ENCODE peak calls at places on chromosomes 4 and X, in seven cellular contexts. R, N, V, P, A, O and C are unnamed samples.

GRCh38 chr4:40586729-40587128 is 42.9 kb downstream of the RBM47 start:
- DNase-seq in V (no peak), A (no peak), P (no peak), O (no peak), R (no peak), N (no peak), C (no peak)

GRCh38 chr4:167544391-167544790 is 310.1 kb upstream of the SPOCK3 start:
- DNase-seq in N (no peak), P (no peak), A (no peak), R (no peak), O (no peak), V (no peak), C (no peak)

GRCh38 chrX:129961180-129962083 is 21.0 kb upstream of the BCORL1 start:
- DNase-seq in P (peak), N (no peak), R (peak), A (peak), V (peak), O (no peak), C (no peak)

GRCh38 chr4:153061971-153062370 is 125.8 kb downstream of the FHDC1 start:
- DNase-seq in N (no peak), A (no peak), O (no peak), R (no peak), V (no peak), P (no peak), C (no peak)

GRCh38 chr4:75142850-75143249 is 209.9 kb downstream of the PARM1 start:
- DNase-seq in V (no peak), O (no peak), N (no peak), R (no peak), P (no peak), A (no peak), C (no peak)

GRCh38 chr4:166172619-166173018 is 299.6 kb downstream of the TLL1 start:
- DNase-seq in V (no peak), A (no peak), P (no peak), N (no peak), R (no peak), O (no peak), C (no peak)

GRCh38 chr4:149344436-149344835 is 471.2 kb downstream of the IQCM start:
- DNase-seq in O (no peak), R (no peak), A (no peak), N (no peak), P (no peak), V (no peak), C (no peak)

GRCh38 chr4:118351851-118352827 is 664 bp downstream of the PRSS12 start:
- DNase-seq in V (peak), N (peak), O (no peak), A (peak), R (no peak), P (no peak), C (peak)

GRCh38 chrX:153830632-153831434 is 489 bp upstream of the PDZD4 start:
- DNase-seq in R (no peak), N (peak), O (no peak), P (no peak), V (no peak), A (no peak), C (no peak)

GRCh38 chrX:136170109-136170800 is 22.9 kb downstream of the FHL1 start:
- DNase-seq in A (no peak), N (no peak), O (no peak), R (no peak), V (no peak), P (no peak), C (no peak)

GRCh38 chrX:129522184-129523059 is 868 bp downstream of the SMARCA1 start:
- DNase-seq in A (peak), P (no peak), O (no peak), V (peak), N (peak), R (peak), C (peak)

GRCh38 chrX:35289952-35290351 is 347.4 kb downstream of the FAM47B start:
- DNase-seq in V (no peak), N (no peak), A (no peak), P (no peak), R (no peak), O (no peak), C (no peak)

GRCh38 chrX:2589186-2590020 is 88.6 kb upstream of the DHRSX start:
- DNase-seq in O (no peak), N (no peak), R (no peak), V (no peak), P (no peak), A (no peak), C (no peak)

GRCh38 chrX:84865113-84865512 is 138.6 kb upstream of the APOOL start:
- DNase-seq in O (no peak), A (no peak), P (no peak), N (no peak), R (no peak), V (no peak), C (peak)

GRCh38 chrX:72101597-72102037 is 30.1 kb downstream of the RTL5 start:
- DNase-seq in R (no peak), A (no peak), P (no peak), V (no peak), O (no peak), N (no peak), C (no peak)

GRCh38 chrX:148069759-148070503 is 88.8 kb downstream of the FMR1NB start:
- DNase-seq in V (no peak), N (no peak), A (no peak), O (no peak), R (no peak), P (peak), C (no peak)

GRCh38 chr4:153582954-153583456 is 101.1 kb upstream of the TLR2 start:
- DNase-seq in N (no peak), O (no peak), R (no peak), V (no peak), A (no peak), P (no peak), C (no peak)

GRCh38 chr4:47068986-47069385 is 37.6 kb downstream of the GABRB1 start:
- DNase-seq in A (no peak), V (no peak), R (no peak), N (no peak), P (no peak), O (no peak), C (no peak)

GRCh38 chrX:154096140-154097002 is 1.1 kb downstream of the MECP2 start:
- DNase-seq in A (peak), P (no peak), R (peak), V (no peak), N (no peak), O (no peak), C (no peak)

GRCh38 chr4:105966046-105966445 is 70.8 kb downstream of the NPNT start:
- DNase-seq in N (no peak), R (no peak), O (no peak), V (no peak), P (no peak), A (no peak), C (no peak)

GRCh38 chr4:101348367-101348827 is 1.1 kb upstream of the PPP3CA start:
- DNase-seq in V (no peak), O (no peak), A (no peak), P (no peak), R (no peak), N (no peak), C (no peak)

GRCh38 chr4:71692963-71693362 is 90.9 kb downstream of the GC start:
- DNase-seq in P (no peak), A (no peak), N (no peak), R (no peak), V (no peak), O (no peak), C (no peak)
- TF ChIP-seq JUND in P (no peak), A (no peak), N (no peak), R (no peak), V (no peak), O (no peak), C (no peak)

GRCh38 chr4:178712486-178712885 is 1270.2 kb upstream of the AGA start:
- DNase-seq in A (no peak), R (no peak), P (no peak), O (no peak), V (no peak), N (no peak), C (no peak)
- TF ChIP-seq JUND in A (no peak), R (no peak), P (no peak), O (no peak), V (no peak), N (no peak), C (no peak)

GRCh38 chr4:79551555-79551954 is 143.5 kb upstream of the GK2 start:
- DNase-seq in R (no peak), A (no peak), V (no peak), N (no peak), P (no peak), O (no peak), C (no peak)
- TF ChIP-seq JUND in R (no peak), A (no peak), V (no peak), N (no peak), P (no peak), O (no peak), C (no peak)

GRCh38 chrX:24927372-24927771 is 88.4 kb downstream of the ARX start:
- DNase-seq in A (no peak), O (no peak), R (no peak), V (no peak), P (no peak), N (no peak), C (no peak)

GRCh38 chrX:24928114-24928513 is 87.7 kb downstream of the ARX start:
- DNase-seq in R (no peak), V (no peak), P (no peak), A (no peak), N (no peak), O (no peak), C (no peak)

GRCh38 chrX:24920769-24921168 is 95.0 kb downstream of the ARX start:
- DNase-seq in P (no peak), N (no peak), O (no peak), A (no peak), V (no peak), R (no peak), C (no peak)

GRCh38 chrX:24925430-24925829 is 90.3 kb downstream of the ARX start:
- DNase-seq in P (no peak), N (no peak), A (no peak), V (no peak), R (no peak), O (no peak), C (peak)
- TF ChIP-seq JUND in P (no peak), N (no peak), A (no peak), V (no peak), R (no peak), O (no peak), C (no peak)